ENCODE peak calls at places on chromosomes 5 and 9, in four cellular contexts. One of them, this sample, is unnamed.

GRCh38 chr5:145587308-145588071 is 247.7 kb downstream of the PRELID2 start:
- DNase-seq in SK-N-SH: no peak
- DNase-seq in GM12878: no peak
- DNase-seq in HepG2: peak
- DNase-seq in this sample: peak

GRCh38 chr5:141100243-141100805 is at the start of gene PCDHB3:
- DNase-seq in SK-N-SH: peak
- DNase-seq in GM12878: no peak
- DNase-seq in HepG2: peak
- DNase-seq in this sample: no peak

GRCh38 chr5:171577940-171578856 is 158.8 kb downstream of the FGF18 start:
- DNase-seq in SK-N-SH: no peak
- DNase-seq in GM12878: no peak
- DNase-seq in HepG2: no peak
- DNase-seq in this sample: no peak

GRCh38 chr5:174723979-174724483 is 351 bp upstream of the MSX2 start:
- DNase-seq in SK-N-SH: peak
- DNase-seq in GM12878: no peak
- DNase-seq in HepG2: no peak
- DNase-seq in this sample: peak

GRCh38 chr9:74821636-74822035 is 66.1 kb downstream of the TRPM6 start:
- DNase-seq in SK-N-SH: no peak
- DNase-seq in GM12878: no peak
- DNase-seq in HepG2: no peak
- DNase-seq in this sample: no peak

GRCh38 chr5:61071565-61071964 is 90.7 kb downstream of the SMIM15 start:
- DNase-seq in SK-N-SH: no peak
- DNase-seq in GM12878: no peak
- DNase-seq in HepG2: no peak
- DNase-seq in this sample: no peak

GRCh38 chr5:150263801-150264621 is 25.6 kb downstream of the CAMK2A start:
- DNase-seq in SK-N-SH: peak
- DNase-seq in GM12878: no peak
- DNase-seq in HepG2: no peak
- DNase-seq in this sample: peak

GRCh38 chr5:113376640-113377039 is 58.1 kb downstream of the TSSK1B start:
- DNase-seq in SK-N-SH: no peak
- DNase-seq in GM12878: no peak
- DNase-seq in HepG2: no peak
- DNase-seq in this sample: no peak

GRCh38 chr9:136954270-136955083 is 2.4 kb downstream of the LCN12 start:
- DNase-seq in SK-N-SH: no peak
- DNase-seq in GM12878: no peak
- DNase-seq in HepG2: no peak
- DNase-seq in this sample: no peak

GRCh38 chr9:132703336-132703735 is 33.1 kb downstream of the GTF3C4 start:
- DNase-seq in SK-N-SH: no peak
- DNase-seq in GM12878: no peak
- DNase-seq in HepG2: peak
- DNase-seq in this sample: no peak

GRCh38 chr5:150107909-150108447 is 21.6 kb upstream of the CSF1R start:
- DNase-seq in SK-N-SH: no peak
- DNase-seq in GM12878: no peak
- DNase-seq in HepG2: no peak
- DNase-seq in this sample: no peak

GRCh38 chr9:122106576-122106975 is 13.5 kb upstream of the TTLL11 start:
- DNase-seq in SK-N-SH: no peak
- DNase-seq in GM12878: no peak
- DNase-seq in HepG2: no peak
- DNase-seq in this sample: no peak

GRCh38 chr9:23841304-23841703 is 15.3 kb upstream of the ELAVL2 start:
- DNase-seq in SK-N-SH: no peak
- DNase-seq in GM12878: no peak
- DNase-seq in HepG2: no peak
- DNase-seq in this sample: no peak

GRCh38 chr9:96654450-96655197 is 493 bp downstream of the PRXL2C start:
- DNase-seq in SK-N-SH: peak
- DNase-seq in GM12878: no peak
- DNase-seq in HepG2: peak
- DNase-seq in this sample: peak

GRCh38 chr5:78907255-78907886 is 77.7 kb downstream of the ARSB start:
- DNase-seq in SK-N-SH: no peak
- DNase-seq in GM12878: peak
- DNase-seq in HepG2: no peak
- DNase-seq in this sample: no peak

GRCh38 chr5:127804886-127805426 is 101.8 kb downstream of the CCDC192 start:
- DNase-seq in SK-N-SH: no peak
- DNase-seq in GM12878: no peak
- DNase-seq in HepG2: no peak
- DNase-seq in this sample: no peak

GRCh38 chr9:129619787-129620668 is 873 bp downstream of the C9orf50 start:
- DNase-seq in SK-N-SH: peak
- DNase-seq in GM12878: no peak
- DNase-seq in HepG2: no peak
- DNase-seq in this sample: peak

GRCh38 chr5:40410231-40410861 is 269.4 kb upstream of the PTGER4 start:
- DNase-seq in SK-N-SH: no peak
- DNase-seq in GM12878: no peak
- DNase-seq in HepG2: no peak
- DNase-seq in this sample: no peak

GRCh38 chr9:113677057-113677456 is 199.1 kb upstream of the ZNF618 start:
- DNase-seq in SK-N-SH: no peak
- DNase-seq in GM12878: no peak
- DNase-seq in HepG2: no peak
- DNase-seq in this sample: no peak

GRCh38 chr9:26954050-26954508 is 2.1 kb upstream of the IFT74 start:
- DNase-seq in SK-N-SH: no peak
- DNase-seq in GM12878: no peak
- DNase-seq in HepG2: no peak
- DNase-seq in this sample: no peak

GRCh38 chr9:108683245-108683644 is 172.5 kb downstream of the ACTL7B start:
- DNase-seq in SK-N-SH: no peak
- DNase-seq in GM12878: no peak
- DNase-seq in HepG2: no peak
- DNase-seq in this sample: no peak

GRCh38 chr9:108687360-108687981 is 168.3 kb downstream of the ACTL7B start:
- DNase-seq in SK-N-SH: no peak
- DNase-seq in GM12878: no peak
- DNase-seq in HepG2: no peak
- DNase-seq in this sample: no peak

GRCh38 chr9:108691614-108692013 is 164.2 kb downstream of the ACTL7B start:
- DNase-seq in SK-N-SH: no peak
- DNase-seq in GM12878: no peak
- DNase-seq in HepG2: peak
- DNase-seq in this sample: no peak

GRCh38 chr9:108684288-108685025 is 171.3 kb downstream of the ACTL7B start:
- DNase-seq in SK-N-SH: no peak
- DNase-seq in GM12878: no peak
- DNase-seq in HepG2: no peak
- DNase-seq in this sample: no peak

DNA sequence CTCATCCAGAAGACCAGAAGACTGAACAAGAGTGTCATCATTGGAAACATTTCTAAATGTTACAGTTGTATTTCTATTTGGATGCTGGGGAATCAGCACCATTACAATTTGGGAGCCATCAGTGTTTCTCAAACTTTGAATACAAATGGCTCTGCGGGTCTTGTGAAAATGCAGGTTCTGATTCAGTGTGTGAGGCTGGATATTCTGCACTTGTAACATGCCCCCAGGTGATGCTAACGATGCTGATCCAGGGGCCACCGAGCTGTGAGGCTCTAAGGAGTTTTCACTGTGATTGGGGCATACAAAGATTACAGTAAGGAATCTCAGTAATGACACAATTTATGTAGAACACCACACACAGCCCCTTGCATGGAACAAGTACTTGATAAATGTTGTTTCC is 167.7 kb downstream of the ACTL7B start:
- DNase-seq in SK-N-SH: no peak
- DNase-seq in GM12878: no peak
- DNase-seq in HepG2: no peak
- DNase-seq in this sample: no peak
- TF ChIP-seq PBX3 in SK-N-SH: no peak
- TF ChIP-seq PBX3 in GM12878: no peak
- TF ChIP-seq PBX3 in HepG2: no peak
- TF ChIP-seq PBX3 in this sample: no peak

GRCh38 chr9:3912260-3912659 is 386.5 kb upstream of the RFX3 start:
- DNase-seq in SK-N-SH: no peak
- DNase-seq in GM12878: no peak
- DNase-seq in HepG2: no peak
- DNase-seq in this sample: no peak

GRCh38 chr9:3912817-3913216 is 387.0 kb upstream of the RFX3 start:
- DNase-seq in SK-N-SH: no peak
- DNase-seq in GM12878: no peak
- DNase-seq in HepG2: no peak
- DNase-seq in this sample: no peak

GRCh38 chr9:3909966-3910650 is 384.3 kb upstream of the RFX3 start:
- DNase-seq in SK-N-SH: no peak
- DNase-seq in GM12878: no peak
- DNase-seq in HepG2: no peak
- DNase-seq in this sample: no peak

GRCh38 chr9:3906437-3907213 is 380.8 kb upstream of the RFX3 start:
- DNase-seq in SK-N-SH: peak
- DNase-seq in GM12878: no peak
- DNase-seq in HepG2: no peak
- DNase-seq in this sample: peak

GRCh38 chr9:3908731-3909130 is 382.9 kb upstream of the RFX3 start:
- DNase-seq in SK-N-SH: no peak
- DNase-seq in GM12878: no peak
- DNase-seq in HepG2: no peak
- DNase-seq in this sample: no peak
- TF ChIP-seq PBX3 in SK-N-SH: no peak
- TF ChIP-seq PBX3 in GM12878: no peak
- TF ChIP-seq PBX3 in HepG2: no peak
- TF ChIP-seq PBX3 in this sample: no peak

DNA sequence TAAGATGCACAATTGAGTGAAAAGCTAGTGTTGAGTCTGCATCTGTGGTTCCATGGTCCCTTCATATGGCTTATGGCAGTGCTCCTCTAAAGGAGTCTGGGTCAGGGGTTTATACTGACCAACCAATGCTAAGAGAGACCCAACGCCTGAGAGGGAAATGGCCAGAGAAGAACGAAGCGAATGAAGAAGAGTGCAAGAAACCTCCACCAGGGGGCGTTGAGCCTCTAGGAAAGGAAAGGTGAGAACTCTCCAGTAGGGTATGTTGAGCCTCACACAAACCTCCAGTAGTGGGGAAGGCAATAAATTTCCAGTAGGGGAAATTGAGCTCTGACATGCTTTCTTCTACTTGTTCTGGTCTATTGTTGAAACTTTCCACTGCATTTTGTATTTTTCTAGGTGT is 470.6 kb downstream of the PRDM9 start:
- DNase-seq in SK-N-SH: peak
- DNase-seq in GM12878: no peak
- DNase-seq in HepG2: peak
- DNase-seq in this sample: peak
- TF ChIP-seq PBX3 in SK-N-SH: no peak
- TF ChIP-seq PBX3 in GM12878: no peak
- TF ChIP-seq PBX3 in HepG2: no peak
- TF ChIP-seq PBX3 in this sample: no peak

DNA sequence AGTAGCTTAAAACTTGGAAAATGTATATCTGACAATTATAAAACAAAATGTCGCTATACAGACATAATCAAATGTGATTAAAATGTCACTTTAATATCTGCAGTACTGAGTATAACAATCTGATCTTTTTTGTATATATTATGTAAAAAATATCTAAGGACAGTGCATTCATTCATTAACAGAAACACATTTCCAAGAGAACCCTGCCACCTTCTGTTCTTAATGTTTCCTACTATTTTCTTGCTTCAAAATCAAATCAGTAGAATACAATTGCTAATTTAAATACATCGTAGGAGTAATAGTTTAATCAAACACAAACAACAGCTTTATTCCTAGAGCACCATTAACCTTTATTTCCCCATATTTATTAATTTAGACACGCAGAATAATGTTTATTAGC is 142.6 kb upstream of the ST8SIA4 start:
- DNase-seq in SK-N-SH: no peak
- DNase-seq in GM12878: no peak
- DNase-seq in HepG2: no peak
- DNase-seq in this sample: no peak
- TF ChIP-seq PBX3 in SK-N-SH: no peak
- TF ChIP-seq PBX3 in GM12878: no peak
- TF ChIP-seq PBX3 in HepG2: no peak
- TF ChIP-seq PBX3 in this sample: no peak

GRCh38 chr5:71943874-71944273 is 163.4 kb upstream of the MAP1B start:
- DNase-seq in SK-N-SH: no peak
- DNase-seq in GM12878: no peak
- DNase-seq in HepG2: no peak
- DNase-seq in this sample: no peak

GRCh38 chr5:71939452-71939932 is 167.8 kb upstream of the MAP1B start:
- DNase-seq in SK-N-SH: peak
- DNase-seq in GM12878: no peak
- DNase-seq in HepG2: no peak
- DNase-seq in this sample: peak

GRCh38 chr5:71937906-71938698 is 169.2 kb upstream of the MAP1B start:
- DNase-seq in SK-N-SH: no peak
- DNase-seq in GM12878: no peak
- DNase-seq in HepG2: no peak
- DNase-seq in this sample: no peak

GRCh38 chr5:71938886-71939285 is 168.4 kb upstream of the MAP1B start:
- DNase-seq in SK-N-SH: no peak
- DNase-seq in GM12878: no peak
- DNase-seq in HepG2: peak
- DNase-seq in this sample: peak
- TF ChIP-seq PBX3 in SK-N-SH: no peak
- TF ChIP-seq PBX3 in GM12878: no peak
- TF ChIP-seq PBX3 in HepG2: no peak
- TF ChIP-seq PBX3 in this sample: no peak

DNA sequence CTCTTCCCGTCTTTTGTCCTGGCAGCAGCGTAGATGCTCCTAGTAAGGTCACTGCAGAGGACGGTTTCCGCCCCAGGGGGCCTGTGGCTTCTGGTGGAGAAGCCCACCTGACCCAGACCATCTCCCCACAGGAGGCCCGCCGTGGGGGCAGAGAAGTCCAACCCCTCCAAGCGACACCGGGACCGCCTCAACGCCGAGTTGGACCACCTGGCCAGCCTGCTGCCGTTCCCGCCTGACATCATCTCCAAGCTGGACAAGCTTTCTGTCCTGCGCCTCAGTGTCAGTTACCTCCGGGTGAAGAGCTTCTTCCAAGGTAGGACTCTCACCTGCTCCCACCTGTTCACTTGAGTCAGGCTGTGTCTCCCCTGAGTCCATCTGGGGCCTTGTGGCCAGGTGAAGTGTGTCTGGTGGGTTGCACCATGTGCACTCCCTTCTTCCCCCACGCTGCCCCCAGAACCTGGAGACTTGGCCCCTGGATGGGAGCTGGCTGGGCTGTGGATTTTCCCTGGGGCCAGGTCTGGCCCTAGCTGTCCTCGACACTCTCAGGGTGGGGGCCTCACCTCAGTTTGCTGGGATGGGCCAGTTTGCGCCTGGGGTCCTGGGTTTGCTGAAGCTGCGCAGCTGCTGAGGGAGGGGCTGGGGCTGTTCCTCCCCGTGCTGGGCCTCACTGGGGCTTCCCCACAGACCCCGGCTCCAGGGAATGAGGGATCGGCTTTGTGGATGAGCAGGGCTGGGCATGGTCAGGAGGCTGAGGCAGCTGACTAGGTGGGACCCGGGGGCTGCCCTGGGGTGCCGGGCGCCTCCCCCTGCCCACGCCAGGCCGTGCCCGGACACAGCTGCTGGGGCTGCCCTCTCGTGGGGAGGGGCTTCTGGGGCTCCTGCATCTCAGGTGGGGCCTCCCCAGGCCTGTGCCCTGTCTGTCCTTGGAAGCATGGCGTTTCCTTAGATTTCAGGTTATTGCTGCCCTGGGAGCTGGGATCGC is 32.4 kb downstream of the AHRR start:
- DNase-seq in SK-N-SH: peak
- DNase-seq in GM12878: no peak
- DNase-seq in HepG2: no peak
- DNase-seq in this sample: no peak
- TF ChIP-seq PBX3 in SK-N-SH: no peak
- TF ChIP-seq PBX3 in GM12878: no peak
- TF ChIP-seq PBX3 in HepG2: no peak
- TF ChIP-seq PBX3 in this sample: no peak

This sample was measured in A549.